ENCODE peak calls at places on chromosomes 11 and 22, in four cellular contexts. B, G, R and X are unnamed samples.

GRCh38 chr11:95674669-95675358 is 114.8 kb downstream of the FAM76B start:
- DNase-seq in B (no peak), G (no peak), R (no peak), X (no peak)

GRCh38 chr11:81869337-81870065 is 864.2 kb downstream of the FAM181B start:
- DNase-seq in B (peak; percentile 4), G (no peak), R (peak; percentile 99), X (peak; percentile 93)

GRCh38 chr11:75301131-75301530 is 50.3 kb downstream of the ARRB1 start:
- DNase-seq in B (no peak), G (no peak), R (no peak), X (no peak)

GRCh38 chr11:14075118-14075601 is 112.6 kb downstream of the SPON1 start:
- DNase-seq in B (no peak), G (no peak), R (no peak), X (no peak)

GRCh38 chr22:43185860-43186261 is 1.1 kb downstream of the TTLL12 start:
- DNase-seq in B (no peak), G (no peak), R (no peak), X (no peak)

GRCh38 chr22:46063861-46064235 is 86.5 kb upstream of the PPARA start:
- DNase-seq in B (no peak), G (no peak), R (no peak), X (no peak)

GRCh38 chr11:11027271-11027670 is 169.4 kb upstream of the ZBED5 start:
- DNase-seq in B (no peak), G (no peak), R (no peak), X (no peak)

GRCh38 chr22:22201185-22201924 is 43.2 kb upstream of the VPREB1 start:
- DNase-seq in B (peak; percentile 53), G (peak; percentile 91), R (no peak), X (peak; percentile 31)

GRCh38 chr22:46453006-46453828 is 84.2 kb downstream of the CELSR1 start:
- DNase-seq in B (no peak), G (no peak), R (no peak), X (no peak)

GRCh38 chr22:49099089-49099488 is 728.6 kb downstream of the BRD1 start:
- DNase-seq in B (no peak), G (no peak), R (no peak), X (no peak)

GRCh38 chr11:118921929-118922744 is 3.6 kb downstream of the BCL9L start:
- DNase-seq in B (no peak), G (no peak), R (no peak), X (no peak)

GRCh38 chr11:44945639-44946038 is 5.0 kb downstream of the TP53I11 start:
- DNase-seq in B (no peak), G (no peak), R (no peak), X (no peak)

GRCh38 chr11:129283141-129283540 is 91.0 kb upstream of the ARHGAP32 start:
- DNase-seq in B (no peak), G (no peak), R (no peak), X (no peak)

GRCh38 chr11:36010010-36010740 is 66.3 kb downstream of the LDLRAD3 start:
- DNase-seq in B (no peak), G (no peak), R (no peak), X (no peak)

GRCh38 chr11:57049749-57050148 is 61.0 kb downstream of the OR5AK2 start:
- DNase-seq in B (no peak), G (no peak), R (no peak), X (no peak)

GRCh38 chr11:124167852-124168251 is 15.3 kb upstream of the OR10D3 start:
- DNase-seq in B (no peak), G (no peak), R (no peak), X (no peak)

GRCh38 chr22:45638834-45639746 is 32.5 kb upstream of the ATXN10 start:
- DNase-seq in B (no peak), G (peak; percentile 75), R (no peak), X (peak; percentile 74)

GRCh38 chr11:115437902-115438575 is 66.2 kb downstream of the CADM1 start:
- DNase-seq in B (no peak), G (no peak), R (no peak), X (no peak)

GRCh38 chr11:75536786-75537629 is 11.3 kb upstream of the GDPD5 start:
- DNase-seq in B (peak; percentile 68), G (peak; percentile 52), R (peak; percentile 82), X (peak; percentile 45)

GRCh38 chr11:128576555-128576954 is 10.8 kb downstream of the ETS1 start:
- DNase-seq in B (no peak), G (no peak), R (no peak), X (no peak)

GRCh38 chr11:118610773-118611432 is 3.5 kb downstream of the PHLDB1 start:
- DNase-seq in B (peak; percentile 69), G (peak; percentile 72), R (no peak), X (no peak)

GRCh38 chr11:64868904-64869570 is 9.4 kb downstream of the EHD1 start:
- DNase-seq in B (no peak), G (no peak), R (no peak), X (no peak)

GRCh38 chr11:106988151-106988806 is 30.0 kb downstream of the GUCY1A2 start:
- DNase-seq in B (no peak), G (no peak), R (no peak), X (no peak)

GRCh38 chr11:10109836-10110235 is 184.2 kb downstream of the SBF2 start:
- DNase-seq in B (no peak), G (no peak), R (no peak), X (no peak)

GRCh38 chr11:69292221-69292648 is 1.7 kb upstream of the MYEOV start:
- DNase-seq in B (no peak), G (peak; percentile 78), R (no peak), X (peak; percentile 31)

DNA sequence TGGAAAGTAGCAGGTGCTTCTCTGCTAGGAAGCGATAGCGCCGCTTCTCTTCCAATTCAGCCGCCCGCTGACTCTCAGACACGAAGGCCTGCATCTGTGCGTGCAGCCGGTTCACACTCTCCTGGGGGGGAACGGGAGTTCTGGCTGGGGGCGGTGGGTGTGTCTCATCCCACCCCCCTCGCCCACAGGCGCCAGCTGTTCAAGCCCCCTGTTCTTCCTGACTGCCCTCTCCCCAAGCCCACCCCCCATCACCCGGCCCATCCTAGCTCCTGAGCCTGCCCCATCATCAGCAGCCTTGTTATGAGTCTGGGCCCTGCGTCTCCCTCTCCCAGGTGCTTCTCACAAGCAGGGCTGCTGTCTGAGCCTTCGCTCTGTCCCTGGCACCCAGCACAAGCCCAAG is 13.1 kb upstream of the SLC16A8 start:
- DNase-seq in B (no peak), G (no peak), R (no peak), X (no peak)
- TF ChIP-seq SPI1 in B (no peak), G (no peak), R (no peak), X (no peak)

GRCh38 chr11:62020661-62021060 is 53.2 kb upstream of the FTH1 start:
- DNase-seq in B (no peak), G (no peak), R (no peak), X (no peak)

GRCh38 chr11:62026739-62027138 is 59.3 kb upstream of the FTH1 start:
- DNase-seq in B (no peak), G (no peak), R (no peak), X (no peak)

GRCh38 chr11:62030071-62030684 is 62.7 kb upstream of the FTH1 start:
- DNase-seq in B (no peak), G (no peak), R (no peak), X (no peak)

GRCh38 chr11:62024975-62025374 is 57.5 kb upstream of the FTH1 start:
- DNase-seq in B (no peak), G (no peak), R (no peak), X (no peak)

DNA sequence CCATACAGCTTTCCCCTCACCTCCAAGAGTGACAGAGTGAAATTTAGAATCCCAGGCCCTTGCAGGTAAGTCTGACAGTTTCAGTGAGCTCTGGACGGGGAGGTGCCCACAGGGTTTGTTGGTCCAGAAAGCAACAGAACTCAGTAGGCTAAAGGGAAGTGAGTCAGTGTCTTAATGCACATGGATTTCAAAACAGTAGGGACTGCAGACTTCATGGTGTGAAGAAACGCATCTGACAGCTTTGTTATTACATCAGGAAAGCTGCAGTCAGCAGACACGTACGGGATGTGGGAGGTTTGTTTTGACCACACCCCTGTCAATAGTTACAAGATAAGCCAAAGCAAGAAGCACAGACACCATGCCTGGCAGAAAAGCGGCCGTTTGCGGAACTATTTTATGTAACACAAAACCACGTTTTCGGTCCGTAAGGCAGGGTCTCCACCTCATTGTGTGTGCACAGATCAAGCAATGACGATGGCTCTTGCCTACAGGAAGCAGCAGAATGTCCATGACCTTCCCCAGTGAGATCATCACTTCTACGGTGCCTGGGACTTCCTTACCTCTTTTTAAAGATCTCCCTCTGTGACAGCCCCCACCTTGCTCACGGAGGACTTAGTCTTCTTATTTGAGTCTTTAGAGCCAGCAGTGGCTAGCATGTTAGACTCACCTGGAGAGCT is 58.1 kb upstream of the FTH1 start:
- DNase-seq in B (no peak), G (peak; percentile 83), R (peak; percentile 56), X (peak; percentile 100)
- TF ChIP-seq POLR2AphosphoS5 in B (no peak), G (peak; percentile 78), R (no peak), X (peak; percentile 97)

DNA sequence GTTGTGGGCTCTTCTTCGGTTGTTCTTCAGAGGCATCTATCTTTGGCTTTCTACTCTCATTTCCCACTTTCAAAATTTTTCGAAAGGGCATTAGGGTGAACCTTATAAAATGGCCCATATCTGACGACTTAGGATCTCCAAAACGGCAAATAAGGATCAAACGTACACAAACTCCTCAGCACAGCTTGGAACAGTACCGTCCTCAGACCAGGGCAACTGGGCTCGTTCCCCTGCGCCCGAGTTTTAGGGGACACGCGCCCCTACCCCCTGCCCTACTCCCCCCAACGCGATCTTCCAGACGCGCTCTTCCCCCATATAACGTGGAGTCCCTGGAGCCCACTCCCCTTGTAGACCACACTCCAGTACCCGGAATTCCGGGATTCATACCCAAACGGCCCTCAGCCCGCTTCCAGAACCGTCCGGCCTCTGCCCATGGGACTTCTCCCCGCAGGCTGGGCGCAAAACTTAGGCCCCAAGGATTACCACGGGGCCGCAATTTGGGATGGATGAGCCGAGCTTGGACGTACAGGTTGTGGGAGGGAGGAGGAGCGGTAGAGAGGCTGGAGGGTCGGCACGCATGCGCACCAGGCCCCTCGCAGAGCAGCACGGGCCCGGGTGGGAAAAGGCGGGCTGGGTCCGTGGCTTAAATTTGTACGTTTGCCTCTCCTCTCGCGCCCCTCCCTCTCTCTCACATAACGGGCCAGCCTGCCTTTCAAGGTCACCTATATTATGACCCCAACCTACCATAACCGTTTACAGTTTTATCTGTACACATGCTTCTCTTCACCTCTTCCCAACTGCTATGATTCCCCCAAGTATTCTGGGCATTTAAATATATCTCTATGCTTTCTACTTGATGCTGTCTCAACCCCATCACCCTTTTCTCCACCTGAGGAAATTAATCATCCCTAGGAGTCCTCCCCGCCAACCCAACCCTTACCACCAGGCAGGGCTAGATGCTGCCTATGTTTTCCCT is 3.4 kb downstream of the CCDC89 start:
- DNase-seq in B (peak; percentile 51), G (peak; percentile 16), R (no peak), X (no peak)
- TF ChIP-seq SPI1 in B (no peak), G (no peak), R (no peak), X (no peak)

GRCh38 chr11:66262696-66263095 is 5.7 kb upstream of the RAB1B start:
- DNase-seq in B (no peak), G (no peak), R (no peak), X (no peak)

GRCh38 chr11:66264383-66264782 is 4.1 kb upstream of the RAB1B start:
- DNase-seq in B (no peak), G (no peak), R (no peak), X (no peak)

GRCh38 chr11:66263785-66264184 is 4.7 kb upstream of the RAB1B start:
- DNase-seq in B (no peak), G (no peak), R (no peak), X (no peak)

GRCh38 chr11:66262191-66262590 is 6.2 kb upstream of the RAB1B start:
- DNase-seq in B (no peak), G (no peak), R (no peak), X (no peak)

DNA sequence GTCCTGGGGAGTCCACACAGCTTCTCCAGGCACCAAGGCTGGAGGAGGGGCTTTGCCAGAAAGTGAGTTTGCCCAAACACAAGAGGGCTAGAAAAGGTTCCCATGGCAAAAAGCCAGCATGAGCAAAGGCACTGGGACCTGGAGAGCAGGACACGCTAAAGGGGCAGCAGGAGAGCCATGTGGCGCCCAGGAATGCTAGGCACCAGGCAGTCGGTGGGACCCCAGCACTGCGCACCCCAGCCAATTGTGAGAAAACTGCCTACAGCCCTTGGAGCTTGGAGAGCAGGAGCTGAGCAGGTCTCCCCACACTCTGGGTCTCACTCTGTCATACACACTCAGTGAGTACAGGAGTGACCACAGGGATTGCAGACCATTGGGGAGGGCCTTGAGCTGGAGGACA is 5.2 kb upstream of the RAB1B start:
- DNase-seq in B (no peak), G (no peak), R (no peak), X (no peak)
- TF ChIP-seq POLR2AphosphoS5 in B (no peak), G (no peak), R (no peak), X (no peak)